ENCODE peak calls at places on chromosomes 3 and 15, in eight cellular contexts. I is CD4-positive, alpha-beta T cell; Z is heart left ventricle; U is neural progenitor cell; W is cardiac fibroblast; H is left ventricle myocardium inferior; D is Calu3; X is GM13977. O is an unnamed sample.
A peak's percentile ranks its signal among the peaks of the same experiment; 100 is the strongest.

GRCh38 chr3:190972840-190973270 is 110.4 kb upstream of the GMNC start:
- DNase-seq in I (no peak), Z (no peak), U (no peak), W (no peak), H (no peak), D (no peak), X (no peak), O (no peak)

GRCh38 chr15:69742361-69742760 is 289.7 kb downstream of the RPLP1 start:
- DNase-seq in I (no peak), Z (no peak), U (no peak), W (no peak), H (no peak), D (no peak), X (no peak), O (no peak)

GRCh38 chr3:107738486-107739183 is 215.9 kb downstream of the BBX start:
- DNase-seq in I (no peak), Z (no peak), U (no peak), W (no peak), H (no peak), D (no peak), X (no peak), O (no peak)

GRCh38 chr3:148551767-148552260 is 145.9 kb upstream of the AGTR1 start:
- DNase-seq in I (no peak), Z (no peak), U (no peak), W (no peak), H (no peak), D (no peak), X (no peak), O (no peak)

GRCh38 chr3:81974754-81975153 is 213.3 kb upstream of the GBE1 start:
- DNase-seq in I (no peak), Z (no peak), U (peak; percentile 6), W (no peak), H (no peak), D (no peak), X (no peak), O (no peak)

GRCh38 chr3:81549388-81549787 is 212.1 kb downstream of the GBE1 start:
- DNase-seq in I (no peak), Z (no peak), U (no peak), W (no peak), H (no peak), D (no peak), X (no peak), O (no peak)

GRCh38 chr3:66748175-66748876 is 247.5 kb upstream of the LRIG1 start:
- DNase-seq in I (no peak), Z (no peak), U (no peak), W (no peak), H (no peak), D (no peak), X (no peak), O (peak; percentile 70)

GRCh38 chr3:147046916-147047315 is 359.4 kb downstream of the ZIC4 start:
- DNase-seq in I (no peak), Z (no peak), U (no peak), W (no peak), H (no peak), D (no peak), X (no peak), O (no peak)

GRCh38 chr15:93382196-93382820 is 293.3 kb upstream of the RGMA start:
- DNase-seq in I (no peak), Z (no peak), U (no peak), W (no peak), H (no peak), D (no peak), X (no peak), O (no peak)

GRCh38 chr3:131453536-131453935 is 49.2 kb downstream of the MRPL3 start:
- DNase-seq in I (no peak), Z (no peak), U (no peak), W (no peak), H (no peak), D (no peak), X (no peak), O (no peak)

GRCh38 chr3:86949850-86950249 is 41.1 kb downstream of the VGLL3 start:
- DNase-seq in I (no peak), Z (no peak), U (no peak), W (no peak), H (no peak), D (no peak), X (no peak), O (no peak)

GRCh38 chr15:77329202-77329601 is 90.7 kb downstream of the PEAK1 start:
- DNase-seq in I (no peak), Z (no peak), U (peak; percentile 6), W (no peak), H (no peak), D (no peak), X (no peak), O (no peak)

GRCh38 chr3:135304378-135304777 is 509.3 kb downstream of the EPHB1 start:
- DNase-seq in I (no peak), Z (no peak), U (no peak), W (no peak), H (no peak), D (no peak), X (no peak), O (no peak)

GRCh38 chr3:31974454-31974853 is 6.6 kb downstream of the OSBPL10 start:
- DNase-seq in I (no peak), Z (no peak), U (no peak), W (peak; percentile 22), H (no peak), D (no peak), X (no peak), O (no peak)

GRCh38 chr15:43215961-43216360 is 4.9 kb downstream of the EPB42 start:
- DNase-seq in I (no peak), Z (no peak), U (no peak), W (no peak), H (no peak), D (no peak), X (no peak), O (peak; percentile 14)

GRCh38 chr3:194870394-194871110 is 184.9 kb downstream of the FAM43A start:
- DNase-seq in I (no peak), Z (peak; percentile 50), U (no peak), W (peak; percentile 72), H (no peak), D (no peak), X (no peak), O (no peak)

GRCh38 chr3:43692971-43693370 is 2.2 kb downstream of the ABHD5 start:
- DNase-seq in I (no peak), Z (no peak), U (no peak), W (peak; percentile 33), H (no peak), D (no peak), X (no peak), O (no peak)

GRCh38 chr3:16789344-16790100 is 95.2 kb upstream of the PLCL2 start:
- DNase-seq in I (no peak), Z (no peak), U (peak; percentile 49), W (no peak), H (no peak), D (no peak), X (no peak), O (no peak)

GRCh38 chr3:177111541-177111949 is 85.7 kb downstream of the TBL1XR1 start:
- DNase-seq in I (no peak), Z (no peak), U (peak; percentile 23), W (no peak), H (no peak), D (peak; percentile 30), X (no peak), O (no peak)

GRCh38 chr15:77107531-77108355 is 36.8 kb upstream of the TSPAN3 start:
- DNase-seq in I (peak; percentile 13), Z (peak; percentile 45), U (peak; percentile 83), W (peak; percentile 75), H (peak; percentile 37), D (peak; percentile 75), X (peak; percentile 55), O (peak; percentile 21)

GRCh38 chr3:152175576-152175883 is 93.2 kb upstream of the MBNL1 start:
- DNase-seq in I (no peak), Z (no peak), U (no peak), W (peak; percentile 89), H (no peak), D (no peak), X (no peak), O (no peak)

GRCh38 chr3:143150979-143151726 is 31.6 kb downstream of the CHST2 start:
- DNase-seq in I (no peak), Z (peak; percentile 35), U (no peak), W (peak; percentile 81), H (peak; percentile 26), D (no peak), X (no peak), O (no peak)

GRCh38 chr15:87967951-87968350 is 288.6 kb downstream of the NTRK3 start:
- DNase-seq in I (no peak), Z (no peak), U (no peak), W (no peak), H (no peak), D (no peak), X (no peak), O (no peak)
- TF ChIP-seq CTCF in I (no peak), Z (no peak), U (no peak), W (no peak), H (no peak), D (no peak), X (no peak), O (no peak)

DNA sequence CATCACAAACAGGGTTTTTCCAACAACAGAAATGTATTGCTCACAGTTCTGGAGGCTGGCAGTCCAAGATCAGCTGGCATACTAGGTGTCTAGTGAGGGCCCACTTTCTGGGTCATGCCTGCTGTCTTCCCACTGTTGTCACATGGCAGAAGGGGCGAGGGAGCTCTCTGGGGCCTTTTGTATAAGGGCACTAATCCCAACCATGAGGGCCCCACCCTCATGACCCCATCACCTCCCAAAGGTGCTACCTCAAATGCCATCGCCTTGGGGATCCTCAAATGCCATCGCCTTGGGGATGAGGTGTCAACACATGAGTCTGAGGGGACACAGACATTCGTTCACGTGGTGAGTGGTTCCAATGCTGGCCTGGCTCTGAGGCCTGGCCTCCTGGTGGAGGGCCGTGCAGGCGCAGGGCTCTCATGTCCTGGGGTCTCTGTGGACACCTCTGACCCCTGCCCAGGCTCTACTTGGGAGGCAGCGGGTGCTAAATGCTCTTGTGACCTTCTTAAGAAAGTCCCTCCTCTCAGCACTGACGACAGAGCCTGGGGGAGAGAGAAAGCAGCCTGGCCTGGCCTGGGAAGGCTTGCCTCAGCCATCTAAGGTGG is 16.8 kb downstream of the NUP210 start:
- DNase-seq in I (no peak), Z (no peak), U (peak; percentile 17), W (no peak), H (no peak), D (no peak), X (no peak), O (no peak)
- TF ChIP-seq CTCF in I (no peak), Z (no peak), U (no peak), W (no peak), H (no peak), D (no peak), X (no peak), O (no peak)

GRCh38 chr3:129610276-129610675 is 3.8 kb upstream of the PLXND1 start:
- DNase-seq in I (no peak), Z (peak; percentile 25), U (no peak), W (no peak), H (no peak), D (no peak), X (no peak), O (no peak)
- TF ChIP-seq CTCF in I (no peak), Z (no peak), U (no peak), W (no peak), H (no peak), D (no peak), X (no peak), O (no peak)

DNA sequence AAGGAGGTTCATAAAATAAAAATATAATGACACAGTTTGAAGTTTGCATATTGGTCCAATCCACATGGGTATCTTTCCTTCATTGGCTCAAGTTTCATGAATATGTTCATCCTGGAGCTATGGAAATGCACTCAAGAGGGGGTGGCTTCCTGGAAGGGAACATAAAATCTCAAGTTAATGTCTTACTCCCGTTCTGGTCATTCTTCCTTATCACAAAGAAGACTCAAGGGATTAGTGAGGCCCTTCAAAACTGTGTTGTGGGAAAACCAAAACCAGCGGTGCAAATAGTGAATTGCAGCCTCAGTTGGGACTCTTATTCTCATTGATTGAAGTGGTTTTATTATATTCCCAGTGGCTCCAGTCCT is 211.0 kb downstream of the PDCD6IP start:
- DNase-seq in I (no peak), Z (no peak), U (peak; percentile 22), W (peak; percentile 32), H (no peak), D (no peak), X (no peak), O (no peak)
- TF ChIP-seq CTCF in I (no peak), Z (no peak), U (no peak), W (no peak), H (no peak), D (no peak), X (no peak), O (no peak)